ENCODE peak calls at places on chromosomes 5 and 9, in eight cellular contexts. J is NCI-H1417; T is left ventricle myocardium inferior; H is stimulated activated CD8-positive, alpha-beta memory T cell treated with anti-CD3 and anti-CD28 coated beads, Interleukin-12 subunit alpha, Interleukin-12 subunit beta, amount 100 ng/mL, for 1 hour; X is stimulated activated effector memory CD8-positive, alpha-beta T cell treated with anti-CD3 and anti-CD28 coated beads, Interleukin-12 subunit alpha, Interleukin-12 subunit beta, amount 100 ng/mL, for 72 hours; N is aorta; K is head of caudate nucleus; W is right lobe of liver. Q is an unnamed sample.

GRCh38 chr5:34658023-34658422 is 1.9 kb downstream of the RAI14 start:
- DNase-seq in K (peak; percentile 15), N (no peak), J (peak; percentile 63), X (no peak), W (no peak), T (no peak), H (no peak), Q (no peak)

GRCh38 chr5:172770374-172770674 is 671 bp downstream of the DUSP1 start:
- DNase-seq in T (no peak), K (no peak), H (no peak), W (peak; percentile 76), J (peak; percentile 68), N (peak; percentile 78), X (no peak), Q (peak; percentile 27)

GRCh38 chr5:37738057-37738691 is 101.7 kb downstream of the GDNF start:
- DNase-seq in H (no peak), X (peak; percentile 63), J (peak; percentile 40), T (no peak), W (no peak), N (no peak), K (no peak), Q (peak; percentile 53)

GRCh38 chr5:179953934-179954833 is 46.5 kb upstream of the TBC1D9B start:
- DNase-seq in N (no peak), H (no peak), K (no peak), J (no peak), X (no peak), W (no peak), T (no peak), Q (no peak)

GRCh38 chr9:4081549-4081895 is 218.3 kb downstream of the GLIS3 start:
- DNase-seq in K (no peak), W (no peak), T (no peak), X (no peak), N (no peak), J (no peak), H (no peak), Q (no peak)

GRCh38 chr9:94277885-94278536 is 18.9 kb downstream of the ZNF169 start:
- DNase-seq in X (no peak), T (no peak), N (no peak), K (no peak), H (no peak), J (no peak), W (no peak), Q (no peak)

GRCh38 chr9:91182831-91183230 is 178.9 kb downstream of the AUH start:
- DNase-seq in W (no peak), J (no peak), K (no peak), X (no peak), T (no peak), H (no peak), N (no peak), Q (peak; percentile 3)

GRCh38 chr5:83343345-83343744 is 128.2 kb upstream of the VCAN start:
- DNase-seq in T (no peak), J (peak; percentile 65), H (no peak), X (no peak), W (no peak), N (no peak), K (no peak), Q (no peak)

GRCh38 chr5:73853091-73853490 is 227.1 kb downstream of the ARHGEF28 start:
- DNase-seq in K (no peak), N (no peak), J (peak; percentile 44), T (no peak), H (no peak), W (no peak), X (no peak), Q (no peak)

GRCh38 chr5:76692651-76693050 is 23.3 kb upstream of the F2R start:
- DNase-seq in X (no peak), J (no peak), N (no peak), K (no peak), T (no peak), W (no peak), H (no peak), Q (no peak)

GRCh38 chr5:36442796-36443195 is 141.1 kb upstream of the RANBP3L start:
- DNase-seq in J (no peak), W (no peak), X (no peak), K (no peak), T (no peak), H (no peak), N (no peak), Q (no peak)

GRCh38 chr5:177473461-177473991 is at the start of gene DBN1:
- DNase-seq in N (no peak), H (no peak), W (no peak), T (peak; percentile 63), X (no peak), J (peak; percentile 66), K (peak; percentile 36), Q (no peak)

GRCh38 chr9:124372038-124372437 is 43.2 kb downstream of the PSMB7 start:
- DNase-seq in T (no peak), W (no peak), J (no peak), N (no peak), X (no peak), H (no peak), K (no peak), Q (peak; percentile 15)

GRCh38 chr5:156438076-156438475 is 111.1 kb downstream of the SGCD start:
- DNase-seq in T (no peak), X (no peak), K (no peak), J (no peak), N (no peak), H (no peak), W (no peak), Q (peak; percentile 45)

GRCh38 chr5:178538624-178539344 is 51.4 kb downstream of the COL23A1 start:
- DNase-seq in W (no peak), T (no peak), N (no peak), H (no peak), J (no peak), X (no peak), K (no peak), Q (no peak)

GRCh38 chr5:73445708-73446630 is 2.6 kb downstream of the FOXD1 start:
- DNase-seq in W (no peak), N (no peak), J (peak; percentile 13), H (no peak), K (no peak), T (no peak), X (no peak), Q (no peak)

GRCh38 chr9:114276908-114277821 is 45.7 kb upstream of the ORM1 start:
- DNase-seq in W (peak; percentile 26), T (peak; percentile 7), J (peak; percentile 57), K (no peak), H (no peak), X (no peak), N (peak; percentile 48), Q (no peak)

GRCh38 chr5:53984987-53985386 is 325.4 kb downstream of the ARL15 start:
- DNase-seq in T (no peak), J (no peak), K (no peak), N (no peak), W (no peak), X (no peak), H (no peak), Q (no peak)

GRCh38 chr5:41636605-41637004 is 126.2 kb upstream of the PLCXD3 start:
- DNase-seq in X (no peak), W (no peak), H (no peak), T (no peak), J (peak; percentile 52), K (no peak), N (no peak), Q (peak; percentile 2)

GRCh38 chr5:53438486-53439472 is 41.6 kb upstream of the FST start:
- DNase-seq in X (no peak), H (no peak), T (no peak), N (no peak), W (no peak), K (no peak), J (no peak), Q (no peak)

Q was measured in NCI-H2171 treated with DMSO at 0.1 percent for 48 hours.